ENCODE peak calls at places on chromosomes 2 and 18, in five cellular contexts. G is HTR-8/SVneo, R is Daoy, V is fibroblast of lung, B is HFFc6. J is an unnamed sample.

GRCh38 chr2:35929551-35929950 is 426.0 kb upstream of the CRIM1 start:
- DNase-seq in R (no peak), B (no peak), G (no peak), V (no peak), J (no peak)

GRCh38 chr18:10928971-10929373 is 220.4 kb downstream of the PIEZO2 start:
- DNase-seq in R (peak; percentile 75), B (peak; percentile 48), G (peak; percentile 50), V (peak; percentile 92), J (no peak)

GRCh38 chr18:77560334-77560970 is 310.8 kb downstream of the GALR1 start:
- DNase-seq in V (no peak), R (peak; percentile 85), G (no peak), B (no peak), J (no peak)

GRCh38 chr2:218260742-218261423 is at the start of gene GPBAR1:
- DNase-seq in B (no peak), R (no peak), G (no peak), V (no peak), J (no peak)

GRCh38 chr2:129923265-129924141 is 56.0 kb upstream of the RAB6C start:
- DNase-seq in B (peak; percentile 28), R (peak; percentile 17), G (no peak), V (peak; percentile 14), J (peak; percentile 11)

GRCh38 chr2:37633234-37633633 is 38.2 kb downstream of the CDC42EP3 start:
- DNase-seq in G (no peak), V (no peak), R (no peak), B (no peak), J (no peak)

GRCh38 chr2:41892486-41892885 is 155.3 kb upstream of the PKDCC start:
- DNase-seq in R (no peak), B (no peak), G (no peak), V (no peak), J (no peak)

GRCh38 chr2:62195421-62196277 is at the start of gene B3GNT2:
- DNase-seq in V (peak; percentile 67), R (peak; percentile 86), G (peak; percentile 80), B (peak; percentile 46), J (peak; percentile 72)

GRCh38 chr2:186456941-186457340 is 29.1 kb upstream of the ZC3H15 start:
- DNase-seq in G (no peak), R (peak; percentile 46), B (peak; percentile 77), V (peak; percentile 99), J (peak; percentile 46)

GRCh38 chr2:134169788-134170187 is 84.1 kb upstream of the MGAT5 start:
- DNase-seq in R (no peak), B (no peak), V (no peak), G (no peak), J (no peak)

GRCh38 chr2:172340394-172340793 is 87.0 kb upstream of the ITGA6 start:
- DNase-seq in B (no peak), V (no peak), R (no peak), G (no peak), J (no peak)

GRCh38 chr2:196174424-196174823 is 3.0 kb upstream of the STK17B start:
- DNase-seq in B (no peak), R (no peak), V (no peak), G (no peak), J (no peak)

GRCh38 chr18:2108581-2108980 is 462.7 kb downstream of the METTL4 start:
- DNase-seq in V (peak; percentile 76), R (peak; percentile 25), B (peak; percentile 53), G (no peak), J (no peak)

GRCh38 chr2:219352448-219353023 is 20.0 kb upstream of the RESP18 start:
- DNase-seq in V (peak; percentile 36), B (peak; percentile 52), G (peak; percentile 78), R (peak; percentile 60), J (peak; percentile 19)

GRCh38 chr2:143603035-143603616 is 473.9 kb downstream of the ARHGAP15 start:
- DNase-seq in B (no peak), R (no peak), V (no peak), G (no peak), J (no peak)

GRCh38 chr18:5568416-5568815 is 24.6 kb upstream of the EPB41L3 start:
- DNase-seq in R (no peak), V (no peak), B (no peak), G (no peak), J (no peak)

GRCh38 chr2:150479075-150479915 is 8.2 kb downstream of the RND3 start:
- DNase-seq in V (peak; percentile 80), R (peak; percentile 42), B (no peak), G (no peak), J (peak; percentile 74)

GRCh38 chr2:113876503-113877387 is 13.1 kb upstream of the ACTR3 start:
- DNase-seq in V (peak; percentile 71), R (peak; percentile 89), G (no peak), B (no peak), J (no peak)

GRCh38 chr18:49597556-49597955 is 35.7 kb downstream of the LIPG start:
- DNase-seq in V (peak; percentile 44), B (peak; percentile 41), R (peak; percentile 84), G (no peak), J (no peak)

GRCh38 chr2:86056935-86057334 is 48.8 kb downstream of the POLR1A start:
- DNase-seq in G (no peak), V (peak; percentile 60), R (no peak), B (peak; percentile 36), J (no peak)

GRCh38 chr2:160666019-160666676 is 172.5 kb upstream of the RBMS1 start:
- DNase-seq in R (peak; percentile 91), B (peak; percentile 98), G (peak; percentile 74), V (peak; percentile 99), J (peak; percentile 97)

GRCh38 chr2:29215073-29215472 is 99.9 kb downstream of the CLIP4 start:
- DNase-seq in B (no peak), G (no peak), R (no peak), V (no peak), J (no peak)

GRCh38 chr2:73938761-73939352 is 12.2 kb downstream of the DGUOK start:
- DNase-seq in B (peak; percentile 73), R (peak; percentile 35), G (no peak), V (peak; percentile 94), J (peak; percentile 24)

GRCh38 chr2:200471324-200471848 is 38.5 kb downstream of the KCTD18 start:
- DNase-seq in V (no peak), R (peak; percentile 31), B (no peak), G (peak; percentile 51), J (peak; percentile 17)

GRCh38 chr2:72183466-72183865 is 35.8 kb upstream of the CYP26B1 start:
- DNase-seq in G (no peak), B (no peak), R (no peak), V (no peak), J (no peak)

GRCh38 chr2:104545055-104545454 is 308.9 kb upstream of the POU3F3 start:
- DNase-seq in R (no peak), V (no peak), G (no peak), B (no peak), J (no peak)

J was measured in fibroblast of gingiva.